ENCODE peak calls at places on chromosomes 11 and 22, in eight cellular contexts. Z is activated CD4-positive, CD25-positive, alpha-beta regulatory T cell; P is stimulated activated CD4-positive, alpha-beta T cell treated with anti-CD3 and anti-CD28 coated beads, Interleukin-12 subunit alpha, Interleukin-12 subunit beta, amount 100 ng/mL, for 48 hours; I is Peyer's patch; T is activated CD8-positive, alpha-beta memory T cell treated with anti-CD3 and anti-CD28 coated beads, Interleukin-2, amount 10 ng/mL, durations not matched to agents 7 days and 5 days; Y is mucosa of descending colon; D is iris pigment epithelial cell; X is transverse colon. Q is an unnamed sample.
A peak's percentile ranks its signal among the peaks of the same experiment; 100 is the strongest.

GRCh38 chr22:30705710-30706651 is 11.3 kb downstream of the OSBP2 start:
- DNase-seq in D (no peak), P (no peak), I (no peak), Z (no peak), T (peak; percentile 77), Y (no peak), X (peak; percentile 22), Q (no peak)

GRCh38 chr11:83092488-83093384 is 21.0 kb upstream of the RAB30 start:
- DNase-seq in X (peak; percentile 78), P (no peak), Y (peak; percentile 82), D (peak; percentile 41), I (no peak), T (no peak), Z (no peak), Q (no peak)

GRCh38 chr11:35323076-35323868 is 96.1 kb downstream of the SLC1A2 start:
- DNase-seq in X (no peak), T (no peak), Z (no peak), I (no peak), Y (no peak), P (no peak), D (peak; percentile 17), Q (no peak)

GRCh38 chr11:83035070-83035854 is 36.4 kb downstream of the RAB30 start:
- DNase-seq in X (no peak), P (no peak), Y (no peak), D (no peak), Z (no peak), T (no peak), I (peak; percentile 64), Q (no peak)

GRCh38 chr11:123973816-123974215 is 3.8 kb downstream of the OR10S1 start:
- DNase-seq in Z (no peak), T (no peak), D (peak; percentile 85), I (no peak), P (no peak), Y (no peak), X (no peak), Q (no peak)

GRCh38 chr22:50306753-50307749 is at the start of gene PLXNB2:
- DNase-seq in Y (peak; percentile 85), D (peak; percentile 79), X (peak; percentile 85), T (peak; percentile 55), I (peak; percentile 61), Z (no peak), P (peak; percentile 26), Q (peak; percentile 57)

GRCh38 chr22:21857501-21857914 is 9.9 kb downstream of the MAPK1 start:
- DNase-seq in I (no peak), Y (no peak), P (no peak), Z (no peak), T (no peak), D (no peak), X (no peak), Q (no peak)

GRCh38 chr11:95148421-95148820 is 58.8 kb downstream of the ENDOD1 start:
- DNase-seq in Z (no peak), D (no peak), P (no peak), I (no peak), X (no peak), Y (no peak), T (no peak), Q (no peak)

GRCh38 chr11:87039371-87039770 is 1.6 kb downstream of the TMEM135 start:
- DNase-seq in T (no peak), Z (no peak), P (no peak), X (no peak), Y (no peak), D (peak; percentile 35), I (no peak), Q (no peak)

GRCh38 chr11:94602430-94603372 is 35.5 kb downstream of the PIWIL4 start:
- DNase-seq in P (peak; percentile 1), D (peak; percentile 91), Z (no peak), Y (peak; percentile 88), X (peak; percentile 65), T (no peak), I (no peak), Q (no peak)

GRCh38 chr22:28582806-28583205 is 96.8 kb downstream of the TTC28 start:
- DNase-seq in T (no peak), Z (no peak), I (no peak), P (no peak), X (no peak), Y (no peak), D (peak; percentile 84), Q (no peak)

GRCh38 chr22:23279781-23280180 is 99.5 kb downstream of the BCR start:
- DNase-seq in D (no peak), T (no peak), P (no peak), Y (peak; percentile 25), X (no peak), Z (no peak), I (no peak), Q (no peak)

GRCh38 chr11:17763244-17763643 is 28.7 kb downstream of the KCNC1 start:
- DNase-seq in D (no peak), X (no peak), Z (no peak), T (no peak), Y (no peak), P (no peak), I (no peak), Q (peak; percentile 65)

GRCh38 chr22:45511847-45512261 is 9.2 kb downstream of the FBLN1 start:
- DNase-seq in P (no peak), X (peak; percentile 62), D (peak; percentile 96), Z (no peak), I (no peak), T (no peak), Y (peak; percentile 52), Q (no peak)

GRCh38 chr11:70225629-70226582 is 22.8 kb downstream of the FADD start:
- DNase-seq in T (no peak), D (no peak), Y (peak; percentile 93), I (no peak), X (peak; percentile 94), P (no peak), Z (no peak), Q (no peak)

GRCh38 chr11:64056213-64056785 is 20.6 kb downstream of the FLRT1 start:
- DNase-seq in X (no peak), Z (no peak), I (no peak), T (no peak), P (no peak), D (no peak), Y (no peak), Q (peak; percentile 45)